ENCODE peak calls at places on chromosomes 11 and 22, in ten cellular contexts. V is pancreas; H is tibial artery; R is thyroid gland; Q is ascending aorta; E is CD4-positive, alpha-beta memory T cell; C is mammary epithelial cell; D is left ventricle myocardium inferior; U is GM23338; L is PC-3. Z is an unnamed sample. For H3K27me3 and H3K4me1, the result is how much of the 10 kb centered on the place peaks cover.

GRCh38 chr11:1113405-1114201 is 38.9 kb downstream of the MUC2 start:
- DNase-seq in V (no peak), H (peak), L (no peak), E (no peak), C (no peak), Q (no peak), U (peak), D (peak), R (no peak), Z (no peak)

GRCh38 chr11:26286472-26287066 is 45.4 kb upstream of the ANO3 start:
- DNase-seq in V (no peak), H (no peak), E (no peak), R (peak), L (peak), U (peak), Q (no peak), C (peak), D (no peak), Z (no peak)

GRCh38 chr11:84901986-84902385 is 725.2 kb downstream of the DLG2 start:
- DNase-seq in Q (no peak), L (no peak), H (no peak), D (no peak), C (no peak), V (no peak), U (no peak), R (no peak), E (no peak), Z (no peak)

GRCh38 chr11:3087821-3088800 is 30.9 kb upstream of the CARS1 start:
- DNase-seq in V (no peak), L (peak), D (no peak), H (no peak), R (no peak), Q (no peak), E (no peak), U (no peak), C (peak), Z (no peak)

GRCh38 chr11:104134760-104135159 is 29.2 kb downstream of the PDGFD start:
- DNase-seq in E (no peak), U (no peak), H (no peak), L (peak), V (no peak), Q (no peak), D (no peak), C (peak), R (no peak), Z (no peak)

GRCh38 chr22:27238935-27239510 is 562.5 kb downstream of the MN1 start:
- DNase-seq in Q (peak), C (peak), V (peak), H (peak), R (peak), L (peak), E (no peak), D (peak), U (no peak), Z (no peak)

GRCh38 chr11:100434821-100435641 is 252.1 kb upstream of the ARHGAP42 start:
- DNase-seq in C (no peak), H (no peak), L (peak), R (no peak), E (no peak), Q (no peak), U (no peak), D (no peak), V (no peak), Z (no peak)

GRCh38 chr22:45430871-45431270 is 17.4 kb downstream of the RIBC2 start:
- DNase-seq in C (no peak), E (no peak), R (no peak), V (no peak), L (no peak), U (no peak), D (no peak), Q (no peak), H (peak), Z (no peak)

GRCh38 chr11:20617346-20617745 is 17.9 kb downstream of the SLC6A5 start:
- DNase-seq in Q (no peak), U (no peak), C (no peak), V (no peak), L (no peak), R (no peak), D (no peak), E (no peak), H (no peak), Z (no peak)

GRCh38 chr22:48237466-48237865 is 1475.0 kb downstream of the TBC1D22A start:
- DNase-seq in D (no peak), Q (no peak), C (no peak), L (no peak), V (no peak), R (no peak), H (no peak), E (no peak), U (no peak), Z (no peak)

GRCh38 chr22:50356186-50356585 is 13.1 kb downstream of the PPP6R2 start:
- DNase-seq in E (no peak), D (no peak), C (no peak), L (no peak), R (no peak), H (no peak), U (no peak), Q (no peak), V (no peak), Z (no peak)

GRCh38 chr22:27311666-27312566 is 489.6 kb downstream of the MN1 start:
- DNase-seq in V (no peak), L (no peak), D (no peak), R (peak), Q (no peak), U (peak), C (no peak), E (no peak), H (no peak), Z (no peak)

GRCh38 chr11:17972987-17973386 is 39.9 kb downstream of the SERGEF start:
- DNase-seq in R (peak), Q (peak), V (no peak), E (no peak), L (peak), D (peak), H (no peak), U (peak), C (peak), Z (no peak)

GRCh38 chr22:36381513-36382079 is 6.2 kb downstream of the MYH9 start:
- DNase-seq in L (peak), Q (no peak), V (no peak), R (no peak), C (no peak), D (no peak), H (no peak), U (no peak), E (no peak), Z (no peak)

GRCh38 chr11:44464741-44465140 is 100.7 kb upstream of the CD82 start:
- DNase-seq in H (no peak), U (peak), C (peak), R (no peak), Q (no peak), V (no peak), D (no peak), E (no peak), L (peak), Z (no peak)

GRCh38 chr11:76322593-76323341 is 58.2 kb downstream of the THAP12 start:
- DNase-seq in D (no peak), E (no peak), L (no peak), C (no peak), U (no peak), H (no peak), R (no peak), Q (no peak), V (no peak), Z (no peak)

GRCh38 chr11:3138178-3139085 is 26.7 kb downstream of the OSBPL5 start:
- DNase-seq in H (peak), Q (no peak), U (no peak), R (no peak), E (no peak), D (peak), C (no peak), V (no peak), L (no peak), Z (no peak)

GRCh38 chr11:131242616-131243015 is 127.8 kb upstream of the NTM start:
- DNase-seq in R (no peak), V (no peak), Q (no peak), E (no peak), H (no peak), C (no peak), U (no peak), D (no peak), L (no peak), Z (no peak)

GRCh38 chr11:64245797-64246623 is 733 bp downstream of the PPP1R14B start:
- DNase-seq in C (peak), L (peak), U (peak), H (peak), Q (peak), R (peak), V (peak), E (peak), D (peak), Z (peak)

GRCh38 chr22:48566741-48567140 is 1260.9 kb downstream of the BRD1 start:
- DNase-seq in L (no peak), D (no peak), E (no peak), Q (no peak), H (no peak), U (no peak), C (no peak), V (no peak), R (no peak), Z (no peak)

GRCh38 chr11:115659061-115659963 is 155.1 kb upstream of the CADM1 start:
- DNase-seq in L (no peak), H (no peak), E (no peak), C (peak), Q (no peak), R (peak), V (peak), U (peak), D (peak), Z (no peak)

GRCh38 chr22:50209893-50210292 is 9.1 kb downstream of the SELENOO start:
- DNase-seq in C (peak), H (no peak), D (peak), L (peak), E (peak), U (peak), R (peak), Q (no peak), V (peak), Z (peak)

GRCh38 chr11:10514210-10514609 is 26.8 kb downstream of the RNF141 start:
- DNase-seq in V (no peak), C (no peak), R (no peak), H (no peak), D (no peak), E (no peak), U (no peak), Q (no peak), L (peak), Z (no peak)

GRCh38 chr22:24115247-24116207 is 65.8 kb upstream of the SUSD2 start:
- DNase-seq in V (no peak), R (no peak), L (no peak), U (no peak), E (no peak), H (no peak), C (no peak), Q (no peak), D (peak), Z (no peak)

GRCh38 chr22:50443801-50444625 is 30.8 kb downstream of the SBF1 start:
- DNase-seq in V (no peak), H (no peak), E (no peak), U (no peak), C (no peak), L (no peak), R (peak), D (no peak), Q (no peak), Z (no peak)

GRCh38 chr11:8087185-8087584 is 6.2 kb downstream of the TUB start:
- DNase-seq in V (no peak), D (no peak), R (no peak), C (no peak), H (no peak), Q (no peak), E (no peak), L (no peak), U (peak), Z (no peak)

GRCh38 chr22:32850591-32851517 is 49.3 kb downstream of the TIMP3 start:
- DNase-seq in H (peak), Q (peak), L (no peak), R (peak), E (no peak), D (peak), U (no peak), V (no peak), C (no peak), Z (no peak)

GRCh38 chr22:36369004-36369921 is 18.5 kb downstream of the MYH9 start:
- DNase-seq in C (no peak), Q (no peak), H (no peak), E (no peak), U (no peak), R (peak), D (no peak), V (peak), L (no peak), Z (no peak)

GRCh38 chr11:95092549-95093324 is 3.1 kb downstream of the ENDOD1 start:
- DNase-seq in E (peak), H (no peak), Q (no peak), D (no peak), C (peak), U (peak), V (no peak), R (no peak), L (peak), Z (no peak)

GRCh38 chr11:86459682-86460460 is 85.2 kb downstream of the CCDC81 start:
- DNase-seq in E (no peak), D (peak), H (peak), U (peak), Q (no peak), V (peak), L (peak), R (peak), C (peak), Z (no peak)

GRCh38 chr11:95455228-95455627 is 224.2 kb upstream of the SESN3 start:
- DNase-seq in U (no peak), C (no peak), R (no peak), V (no peak), Q (no peak), H (no peak), E (no peak), L (no peak), D (no peak), Z (no peak)

GRCh38 chr11:66847461-66848232 is 4.4 kb downstream of the RCE1 start:
- DNase-seq in D (no peak), V (peak), H (peak), U (no peak), R (no peak), C (no peak), Q (no peak), E (no peak), L (no peak), Z (no peak)

GRCh38 chr11:88188251-88189030 is 13.2 kb upstream of the RAB38 start:
- DNase-seq in L (no peak), C (no peak), Q (no peak), V (no peak), D (no peak), E (no peak), H (no peak), R (no peak), U (no peak), Z (no peak)

GRCh38 chr11:2869561-2870427 is 15.8 kb downstream of the CDKN1C start:
- DNase-seq in Q (no peak), D (no peak), U (peak), C (no peak), V (no peak), R (no peak), L (no peak), H (no peak), E (no peak), Z (no peak)

GRCh38 chr11:124825876-124826275 is 25.7 kb upstream of the MSANTD2 start:
- DNase-seq in R (no peak), V (no peak), E (no peak), U (no peak), D (no peak), L (no peak), C (no peak), Q (no peak), H (no peak), Z (no peak)

GRCh38 chr11:44726278-44727113 is at the start of gene TSPAN18:
- DNase-seq in C (no peak), R (peak), H (no peak), U (peak), L (no peak), D (peak), E (peak), Q (no peak), V (no peak), Z (peak)

GRCh38 chr11:63592975-63593395 is 21.2 kb downstream of the PLAAT3 start:
- DNase-seq in D (no peak), R (no peak), V (no peak), E (no peak), L (peak), C (no peak), Q (no peak), U (peak), H (no peak), Z (no peak)

GRCh38 chr22:48619721-48620120 is 1208.0 kb downstream of the BRD1 start:
- DNase-seq in E (no peak), Q (no peak), C (no peak), R (no peak), D (no peak), V (no peak), L (no peak), H (no peak), U (no peak), Z (no peak)

GRCh38 chr11:111303476-111303875 is 5.1 kb downstream of the POU2AF3 start:
- DNase-seq in Q (no peak), D (no peak), H (no peak), V (peak), C (peak), U (no peak), R (no peak), L (peak), E (no peak), Z (no peak)

DNA sequence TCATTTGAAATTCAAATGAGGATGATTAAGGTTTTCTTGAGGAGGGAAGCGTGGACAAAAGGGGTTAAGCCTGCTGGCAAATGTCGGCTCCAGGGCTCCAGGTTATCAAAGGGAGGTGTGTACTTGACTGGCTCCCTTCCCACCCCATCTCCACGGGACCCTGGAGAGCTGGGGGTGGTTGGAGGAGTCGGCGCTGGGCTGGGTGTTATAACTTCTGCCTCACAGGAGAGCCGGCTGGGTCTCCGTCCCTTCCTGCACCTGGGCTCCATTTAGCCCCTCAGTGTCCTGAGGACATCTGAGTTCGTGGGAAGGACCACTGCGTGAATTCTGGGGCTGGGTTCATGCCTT is 15.6 kb downstream of the POU2F3 start:
- DNase-seq in V (no peak), E (no peak), R (no peak), H (no peak), Q (no peak), U (no peak), L (no peak), D (no peak), C (no peak), Z (no peak)
- H3K27me3 ChIP-seq in V (under half), E (under half), R (under half), H (under half), Q (under half), U (under half), L (half or more), D (half or more), C (under half), Z (under half)

GRCh38 chr11:72231396-72232259 is 7.1 kb downstream of the INPPL1 start:
- DNase-seq in E (peak), D (peak), V (no peak), R (no peak), C (no peak), H (no peak), U (no peak), Q (no peak), L (no peak), Z (no peak)
- H3K4me1 ChIP-seq in E (under half), D (half or more), V (under half), R (under half), C (under half), H (under half), U (under half), Q (under half), L (under half), Z (under half)

DNA sequence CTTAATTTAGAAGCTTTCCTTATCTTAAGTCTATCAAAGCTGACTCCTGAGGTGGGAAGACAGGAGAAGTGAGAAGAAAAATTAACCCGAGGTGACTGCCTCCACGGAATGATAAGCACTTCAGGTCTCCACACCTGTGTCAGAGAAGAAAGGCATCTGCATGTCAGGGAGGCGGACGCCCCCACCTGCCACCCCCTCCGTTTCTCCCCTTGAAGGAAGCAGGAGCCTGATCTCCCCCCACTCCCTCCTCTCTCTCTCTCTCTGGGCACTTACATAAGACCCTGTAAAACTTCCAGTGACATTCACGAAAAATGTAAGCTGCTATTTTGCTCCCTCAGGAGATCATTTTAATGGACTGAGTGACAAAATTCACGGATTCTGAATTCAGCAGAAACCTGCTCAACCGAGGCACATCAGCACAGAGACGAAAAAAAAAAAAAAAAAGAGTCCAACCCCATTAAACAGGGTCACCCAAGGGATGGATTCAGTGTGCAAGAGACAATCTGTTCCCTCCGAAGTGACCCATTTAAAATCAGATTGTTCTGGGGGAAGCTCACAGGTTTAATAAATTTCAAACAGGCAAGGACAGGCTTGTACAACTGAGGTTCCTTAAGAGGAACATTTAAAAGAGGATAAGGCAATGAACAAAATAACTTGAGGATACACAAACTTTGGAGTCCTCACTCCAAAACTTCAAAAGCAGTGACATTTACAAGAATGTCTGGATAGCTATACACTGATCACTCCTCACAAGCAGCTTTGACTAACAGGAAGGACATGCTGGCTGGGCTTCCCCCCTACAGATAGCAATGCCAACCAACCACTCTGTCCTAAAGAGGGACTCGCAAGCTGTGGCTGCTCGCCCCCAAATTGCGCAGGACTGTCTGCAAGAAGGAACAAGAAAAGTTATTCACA is 1.3 kb downstream of the LARGE1 start:
- DNase-seq in U (no peak), Q (no peak), D (no peak), E (no peak), C (no peak), H (no peak), R (no peak), L (no peak), V (no peak), Z (no peak)
- H3K27ac ChIP-seq in U (no peak), Q (no peak), D (peak), E (no peak), C (no peak), H (peak), R (no peak), L (no peak), V (peak), Z (no peak)

DNA sequence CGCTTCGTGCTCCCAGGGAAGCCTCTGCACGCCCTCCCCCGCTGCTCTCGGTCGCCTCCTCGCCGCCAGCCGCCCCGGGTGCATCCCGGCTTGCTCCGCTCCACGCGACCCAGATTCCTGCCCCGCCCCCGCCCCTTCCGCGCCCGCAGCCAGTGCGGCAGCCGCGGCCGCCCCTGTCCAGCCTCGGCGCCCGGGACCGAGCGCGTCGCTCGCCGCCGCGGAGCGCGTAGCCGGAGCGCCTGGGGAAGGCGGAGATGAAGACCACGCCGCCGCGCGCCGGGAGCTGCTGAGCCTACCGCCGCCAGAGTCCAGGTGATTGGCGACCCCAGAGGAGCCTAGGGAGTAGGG is at the start of gene ELMOD1:
- DNase-seq in H (peak), E (no peak), C (peak), L (peak), R (peak), D (peak), Q (no peak), U (peak), V (peak), Z (no peak)
- H3K27me3 ChIP-seq in H (under half), E (under half), C (under half), L (half or more), R (under half), D (half or more), Q (under half), U (half or more), V (under half), Z (under half)